ENCODE peak calls at places on chromosome 20, in four cellular contexts. G is psoas muscle, M is fibroblast of lung, F is tibial artery. V is an unnamed sample.

GRCh38 chr20:33709905-33710541 is 10.1 kb downstream of the PXMP4 start:
- DNase-seq in M (no peak), F (no peak), G (no peak), V (no peak)

GRCh38 chr20:3084283-3084985 is at the start of gene AVP:
- DNase-seq in G (no peak), F (no peak), M (no peak), V (no peak)

GRCh38 chr20:38633577-38634093 is 32.0 kb downstream of the ARHGAP40 start:
- DNase-seq in M (peak), F (no peak), G (peak), V (no peak)

GRCh38 chr20:40489886-40490285 is 199.2 kb downstream of the MAFB start:
- DNase-seq in F (no peak), M (no peak), G (no peak), V (no peak)

GRCh38 chr20:47220161-47220582 is 136.3 kb downstream of the ZMYND8 start:
- DNase-seq in M (peak), G (peak), F (no peak), V (no peak)

GRCh38 chr20:4229415-4229814 is 214.1 kb upstream of the RNF24 start:
- DNase-seq in G (no peak), M (no peak), F (no peak), V (no peak)

GRCh38 chr20:25129428-25129827 is 47.5 kb upstream of the VSX1 start:
- DNase-seq in F (no peak), M (no peak), G (no peak), V (no peak)

GRCh38 chr20:39049684-39050554 is 87.8 kb downstream of the DHX35 start:
- DNase-seq in M (peak), F (peak), G (peak), V (peak)

GRCh38 chr20:2751347-2751867 is 49.0 kb downstream of the CPXM1 start:
- DNase-seq in M (no peak), G (no peak), F (no peak), V (no peak)

GRCh38 chr20:39812116-39812515 is 850.0 kb downstream of the DHX35 start:
- DNase-seq in G (no peak), M (peak), F (no peak), V (no peak)

GRCh38 chr20:58700121-58700780 is 7.7 kb downstream of the NPEPL1 start:
- DNase-seq in M (peak), G (no peak), F (peak), V (no peak)

GRCh38 chr20:49620364-49621240 is 52.7 kb upstream of the PTGIS start:
- DNase-seq in G (no peak), M (no peak), F (peak), V (no peak)

GRCh38 chr20:58810116-58810878 is 40.4 kb downstream of the GNAS-AS1 start:
- DNase-seq in M (no peak), F (no peak), G (no peak), V (no peak)

GRCh38 chr20:34045294-34045693 is 51.6 kb downstream of the RALY start:
- DNase-seq in G (peak), F (peak), M (peak), V (no peak)

GRCh38 chr20:12049125-12049524 is 131.4 kb downstream of the BTBD3 start:
- DNase-seq in G (no peak), F (no peak), M (peak), V (no peak)

GRCh38 chr20:4053516-4053919 is 38.2 kb upstream of the RNF24 start:
- DNase-seq in F (no peak), M (no peak), G (no peak), V (no peak)

GRCh38 chr20:19497064-19497463 is 261.0 kb upstream of the RIN2 start:
- DNase-seq in M (no peak), G (no peak), F (no peak), V (no peak)

GRCh38 chr20:51275816-51276215 is 252.9 kb upstream of the KCNG1 start:
- DNase-seq in F (no peak), G (no peak), M (peak), V (peak)

DNA sequence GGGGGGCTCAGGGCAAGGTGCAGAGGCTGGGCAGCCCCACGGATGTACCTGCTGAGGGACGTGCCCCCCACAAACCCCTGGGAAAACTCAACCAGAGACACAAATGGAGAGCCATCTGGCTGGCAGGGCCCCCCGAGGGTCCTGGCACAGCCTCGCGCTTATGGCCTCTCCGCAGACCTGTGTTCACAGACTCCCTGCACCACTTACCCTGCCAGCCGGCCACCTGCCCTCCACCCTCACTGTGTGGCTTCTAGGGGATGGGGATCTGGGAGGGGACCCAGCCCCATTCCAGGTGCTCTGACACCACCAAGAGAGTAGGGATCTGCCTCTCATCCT is 3.4 kb upstream of the ZBTB46 start:
- DNase-seq in M (no peak), F (no peak), G (no peak), V (no peak)
- H3K27ac ChIP-seq in M (no peak), F (no peak), G (no peak), V (peak)

DNA sequence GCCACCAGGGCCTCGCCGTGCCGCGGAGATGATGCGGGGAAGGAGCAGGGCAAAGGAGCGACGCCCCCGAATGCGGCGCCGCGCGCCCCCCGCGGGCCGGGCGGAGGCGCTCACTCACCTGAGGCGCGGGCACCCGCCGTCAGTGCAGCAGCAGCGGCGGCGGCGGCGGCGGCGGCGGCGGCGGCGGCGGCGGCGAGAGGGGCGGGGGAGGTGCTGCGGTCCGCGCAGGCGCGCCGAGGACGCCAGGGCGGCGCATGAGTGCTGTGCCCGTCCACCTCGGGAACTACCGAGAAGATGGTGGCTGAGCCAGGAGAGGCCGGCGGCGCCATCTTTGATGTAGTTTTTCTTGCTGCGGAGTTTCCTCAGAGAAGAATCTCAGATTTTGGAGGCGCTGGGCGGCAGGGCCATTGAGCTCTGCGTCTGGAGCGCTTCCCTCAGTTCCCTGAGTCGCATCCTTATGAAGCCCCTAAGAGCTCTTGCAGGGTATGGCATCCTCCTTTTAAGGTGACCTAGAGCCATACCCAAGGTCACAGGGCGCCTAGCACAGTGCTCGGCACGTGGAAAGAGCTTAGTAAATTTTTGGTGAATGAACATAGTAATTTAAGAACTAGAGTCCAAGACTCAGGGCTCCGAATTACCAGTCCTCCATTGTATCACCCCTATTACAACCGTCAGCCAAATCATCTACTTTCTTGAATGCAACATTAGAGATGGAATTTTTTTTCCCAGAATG is at the start of gene NDRG3:
- DNase-seq in M (peak), G (peak), F (peak), V (peak)
- TF ChIP-seq CTCF in M (no peak), G (peak), F (peak), V (no peak)

GRCh38 chr20:10708342-10709185 is 34.8 kb upstream of the JAG1 start:
- DNase-seq in G (no peak), F (no peak), M (peak), V (no peak)
- H3K27ac ChIP-seq in G (no peak), F (peak), M (no peak), V (no peak)

GRCh38 chr20:61589055-61589385 is 337.0 kb downstream of the CDH4 start:
- DNase-seq in M (peak), G (no peak), F (no peak), V (no peak)

GRCh38 chr20:61587036-61587435 is 335.0 kb downstream of the CDH4 start:
- DNase-seq in F (no peak), M (no peak), G (peak), V (no peak)

GRCh38 chr20:61587910-61588309 is 335.8 kb downstream of the CDH4 start:
- DNase-seq in G (peak), M (no peak), F (no peak), V (no peak)

GRCh38 chr20:61590236-61590635 is 338.2 kb downstream of the CDH4 start:
- DNase-seq in F (no peak), G (no peak), M (no peak), V (no peak)

GRCh38 chr20:61588356-61589054 is 336.4 kb downstream of the CDH4 start:
- DNase-seq in F (no peak), M (peak), G (no peak), V (no peak)
- TF ChIP-seq CTCF in F (no peak), M (no peak), G (no peak), V (no peak)

GRCh38 chr20:18436847-18437246 is 30.0 kb downstream of the DZANK1 start:
- DNase-seq in F (no peak), G (no peak), M (peak), V (no peak)
- H3K27ac ChIP-seq in F (no peak), G (no peak), M (no peak), V (no peak)

GRCh38 chr20:17956099-17956685 is 12.4 kb downstream of the SNX5 start:
- DNase-seq in M (no peak), F (no peak), G (no peak), V (no peak)

GRCh38 chr20:17959257-17959627 is 9.4 kb downstream of the SNX5 start:
- DNase-seq in M (no peak), G (no peak), F (no peak), V (no peak)

GRCh38 chr20:17960927-17961599 is 7.5 kb downstream of the SNX5 start:
- DNase-seq in M (peak), G (no peak), F (no peak), V (no peak)

GRCh38 chr20:17957505-17958325 is 10.9 kb downstream of the SNX5 start:
- DNase-seq in M (no peak), G (no peak), F (no peak), V (no peak)

DNA sequence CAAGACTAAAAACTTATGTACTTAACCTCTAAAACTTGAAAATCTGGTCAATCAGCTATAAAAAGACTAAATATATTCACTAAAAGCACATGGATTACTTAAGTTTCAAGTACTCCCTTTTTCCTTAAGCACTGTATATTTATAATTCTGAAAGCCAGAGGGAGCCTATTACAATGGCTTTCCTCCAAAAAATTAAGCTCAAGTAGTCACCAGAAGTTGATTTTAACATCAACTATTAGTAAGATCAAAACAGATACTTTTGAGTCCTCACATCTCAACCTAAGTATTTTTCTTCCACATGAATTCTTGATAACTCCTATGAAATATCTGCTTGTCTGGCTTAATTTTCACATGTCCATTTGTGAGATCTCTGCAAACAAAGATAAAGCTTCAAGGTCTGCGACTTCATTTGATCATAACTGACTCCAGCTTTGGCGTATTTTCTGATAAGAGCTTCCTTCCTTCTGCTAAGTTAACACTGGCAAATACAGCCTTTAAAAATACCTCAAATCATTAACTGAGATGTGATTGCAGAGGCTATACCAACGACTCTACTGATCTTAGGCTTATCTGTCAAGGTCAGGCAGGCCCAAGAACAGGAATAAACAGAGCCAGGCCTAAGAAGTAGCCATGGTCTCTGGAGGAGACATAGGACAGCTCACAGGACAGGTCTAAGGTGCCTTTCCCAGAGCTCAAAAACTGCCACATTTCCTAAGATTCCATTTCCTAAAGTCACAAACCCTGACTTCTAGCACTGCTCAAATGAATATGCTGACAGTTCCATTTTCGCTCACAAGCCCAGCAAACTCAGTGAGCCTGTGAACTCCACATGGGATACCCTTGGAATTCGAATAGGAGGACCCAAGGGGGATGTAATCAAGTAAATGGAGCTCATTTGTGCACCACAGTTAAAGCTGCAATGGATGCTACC is 10.0 kb downstream of the SNX5 start:
- DNase-seq in M (peak), F (no peak), G (no peak), V (no peak)
- TF ChIP-seq CTCF in M (no peak), F (peak), G (peak), V (no peak)

GRCh38 chr20:5463007-5463686 is 146.4 kb upstream of the PROKR2 start:
- DNase-seq in G (no peak), M (no peak), F (no peak), V (no peak)
- H3K27ac ChIP-seq in G (no peak), M (no peak), F (no peak), V (no peak)

DNA sequence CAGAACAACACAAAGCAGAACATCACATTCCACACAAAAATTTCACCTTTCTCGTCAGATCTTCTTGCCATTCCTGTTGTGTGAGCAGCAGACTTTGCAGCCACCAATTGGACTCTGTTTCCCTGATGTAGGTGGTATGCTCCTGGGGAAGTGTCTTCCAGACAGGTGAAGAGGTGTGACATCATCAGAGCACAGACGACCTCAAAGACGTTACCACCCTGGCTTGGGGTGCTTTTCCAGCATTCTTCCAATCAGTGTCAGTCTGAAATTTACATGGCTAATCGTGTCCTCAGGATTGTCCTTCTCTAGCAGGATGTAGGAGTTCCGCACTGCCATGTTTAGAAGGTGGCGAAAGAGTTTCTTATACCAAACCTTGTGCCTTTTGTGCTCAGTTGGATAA is 31.6 kb upstream of the RIMS4 start:
- DNase-seq in G (no peak), F (no peak), M (no peak), V (no peak)
- TF ChIP-seq CTCF in G (no peak), F (no peak), M (no peak), V (no peak)